ENCODE peak calls at places on chromosomes 12 and 14, in ten cellular contexts. I is body of pancreas; E is fibroblast of lung; H is H9; D is IMR-90; K is cardiac muscle cell; N is CD8-positive, alpha-beta T cell; Z is mammary epithelial cell; X is CD4-positive, alpha-beta T cell; F is A549. B is an unnamed sample.

GRCh38 chr14:85531594-85532391 is 1.8 kb downstream of the FLRT2 start:
- DNase-seq in I (peak; percentile 72), E (peak; percentile 73), H (peak; percentile 78), D (peak; percentile 80), K (peak; percentile 53), N (no peak), Z (peak; percentile 82), X (no peak), F (peak; percentile 79), B (peak; percentile 49)

GRCh38 chr12:108371801-108372344 is 32.8 kb upstream of the CMKLR1 start:
- DNase-seq in I (no peak), E (peak; percentile 84), H (no peak), D (peak; percentile 47), K (no peak), N (no peak), Z (no peak), X (no peak), F (no peak), B (no peak)

GRCh38 chr12:104410786-104411185 is 46.0 kb upstream of the CHST11 start:
- DNase-seq in I (no peak), E (peak; percentile 59), H (no peak), D (peak; percentile 10), K (no peak), N (no peak), Z (no peak), X (no peak), F (no peak), B (no peak)

GRCh38 chr12:114684870-114685273 is 897 bp upstream of the TBX3 start:
- DNase-seq in I (no peak), E (no peak), H (no peak), D (no peak), K (no peak), N (no peak), Z (no peak), X (no peak), F (no peak), B (no peak)

GRCh38 chr12:12964255-12964654 is 12.3 kb upstream of the GPRC5D start:
- DNase-seq in I (no peak), E (no peak), H (no peak), D (no peak), K (no peak), N (no peak), Z (no peak), X (no peak), F (no peak), B (no peak)

GRCh38 chr14:88496414-88496813 is 58.4 kb downstream of the PTPN21 start:
- DNase-seq in I (no peak), E (no peak), H (no peak), D (no peak), K (no peak), N (no peak), Z (no peak), X (no peak), F (no peak), B (no peak)

GRCh38 chr14:48792376-48793024 is 793.7 kb downstream of the RPS29 start:
- DNase-seq in I (no peak), E (peak; percentile 11), H (peak; percentile 33), D (peak; percentile 29), K (no peak), N (no peak), Z (no peak), X (no peak), F (no peak), B (no peak)

GRCh38 chr12:65608319-65608916 is 215.9 kb upstream of the HMGA2 start:
- DNase-seq in I (no peak), E (peak; percentile 74), H (no peak), D (peak; percentile 47), K (peak; percentile 22), N (no peak), Z (peak; percentile 77), X (no peak), F (no peak), B (no peak)

GRCh38 chr14:51681411-51681810 is 29.7 kb downstream of the FRMD6 start:
- DNase-seq in I (no peak), E (no peak), H (no peak), D (no peak), K (no peak), N (no peak), Z (no peak), X (no peak), F (no peak), B (no peak)

GRCh38 chr14:51677276-51677675 is 25.6 kb downstream of the FRMD6 start:
- DNase-seq in I (no peak), E (peak; percentile 84), H (no peak), D (peak; percentile 63), K (no peak), N (no peak), Z (no peak), X (no peak), F (no peak), B (no peak)

GRCh38 chr14:51682411-51682810 is 30.7 kb downstream of the FRMD6 start:
- DNase-seq in I (no peak), E (peak; percentile 51), H (no peak), D (peak; percentile 57), K (no peak), N (no peak), Z (no peak), X (no peak), F (no peak), B (no peak)

GRCh38 chr14:51677738-51678137 is 26.0 kb downstream of the FRMD6 start:
- DNase-seq in I (no peak), E (no peak), H (no peak), D (no peak), K (no peak), N (no peak), Z (no peak), X (no peak), F (no peak), B (no peak)

DNA sequence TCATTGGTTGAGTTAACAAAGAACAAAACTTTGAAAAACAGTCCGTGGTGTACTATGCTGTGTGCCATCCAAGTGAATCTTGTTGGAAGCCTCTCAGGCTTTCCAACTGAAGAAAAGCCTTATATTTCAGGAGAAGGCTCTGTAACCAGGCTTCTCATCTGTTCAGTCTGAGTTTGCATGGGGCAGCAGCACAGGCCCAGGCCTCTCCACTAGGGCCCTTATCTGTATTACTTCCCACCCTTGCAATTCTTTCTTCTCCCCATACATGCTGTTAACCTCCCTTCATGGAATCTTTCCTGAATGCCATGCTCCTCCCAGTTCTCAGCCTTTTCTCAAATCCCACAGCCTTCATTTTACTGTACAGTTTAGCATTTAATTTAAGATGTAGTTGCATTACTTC is 28.3 kb downstream of the FRMD6 start:
- DNase-seq in I (no peak), E (no peak), H (no peak), D (no peak), K (peak; percentile 49), N (no peak), Z (no peak), X (no peak), F (no peak), B (no peak)
- H3K27ac ChIP-seq in I (no peak overlapping the region), E (no peak overlapping the region), H (no peak overlapping the region), D (no peak overlapping the region), K (peak overlapping the region; percentile 61), N (no peak overlapping the region), Z (no peak overlapping the region), X (no peak overlapping the region), F (no peak overlapping the region), B (no peak overlapping the region)

DNA sequence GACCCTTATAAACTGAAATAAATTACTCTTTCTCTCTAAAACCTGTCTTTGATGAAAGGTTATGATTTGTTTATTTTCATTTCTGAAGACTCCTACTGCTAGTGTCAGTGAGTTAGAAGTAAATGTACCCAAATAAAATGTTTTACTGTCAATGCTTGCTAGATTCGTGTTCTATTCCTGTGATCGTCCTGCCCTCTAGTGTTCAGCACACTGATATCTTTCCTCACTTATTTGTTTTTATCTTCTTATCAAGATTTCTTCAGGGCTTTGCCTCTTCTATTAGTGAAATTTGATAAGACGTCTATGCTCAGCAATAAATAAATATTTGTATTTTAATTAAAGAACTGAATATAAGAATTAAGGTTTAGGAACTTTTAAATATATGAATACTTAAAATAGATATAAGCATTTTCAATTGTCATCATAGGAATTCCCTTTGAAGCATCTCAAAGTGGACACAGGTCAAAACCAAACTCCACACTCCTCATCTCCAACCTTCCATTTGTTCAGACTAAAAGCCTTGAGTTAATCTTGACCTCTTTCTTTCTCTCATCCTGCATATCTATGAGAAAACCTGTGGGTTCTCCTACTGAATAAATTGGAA is 75.8 kb downstream of the C12orf50 start:
- DNase-seq in I (no peak), E (peak; percentile 53), H (no peak), D (peak; percentile 71), K (peak; percentile 37), N (no peak), Z (peak; percentile 21), X (no peak), F (peak; percentile 72), B (no peak)
- TF ChIP-seq CTCF in I (peak; percentile 33), E (peak; percentile 67), H (peak; percentile 77), D (peak; percentile 86), K (peak; percentile 59), N (no peak), Z (peak; percentile 52), X (no peak), F (peak; percentile 91), B (peak; percentile 44)

GRCh38 chr14:61615743-61616523 is 79.4 kb upstream of the HIF1A start:
- DNase-seq in I (no peak), E (peak; percentile 73), H (no peak), D (no peak), K (no peak), N (no peak), Z (no peak), X (no peak), F (no peak), B (no peak)

GRCh38 chr14:61619494-61619893 is 75.8 kb upstream of the HIF1A start:
- DNase-seq in I (no peak), E (no peak), H (no peak), D (no peak), K (no peak), N (no peak), Z (no peak), X (no peak), F (no peak), B (no peak)

GRCh38 chr14:61618448-61618847 is 76.9 kb upstream of the HIF1A start:
- DNase-seq in I (no peak), E (no peak), H (no peak), D (no peak), K (no peak), N (no peak), Z (no peak), X (no peak), F (no peak), B (no peak)

GRCh38 chr14:61614693-61615092 is 80.6 kb upstream of the HIF1A start:
- DNase-seq in I (no peak), E (no peak), H (no peak), D (no peak), K (no peak), N (no peak), Z (no peak), X (no peak), F (no peak), B (no peak)

DNA sequence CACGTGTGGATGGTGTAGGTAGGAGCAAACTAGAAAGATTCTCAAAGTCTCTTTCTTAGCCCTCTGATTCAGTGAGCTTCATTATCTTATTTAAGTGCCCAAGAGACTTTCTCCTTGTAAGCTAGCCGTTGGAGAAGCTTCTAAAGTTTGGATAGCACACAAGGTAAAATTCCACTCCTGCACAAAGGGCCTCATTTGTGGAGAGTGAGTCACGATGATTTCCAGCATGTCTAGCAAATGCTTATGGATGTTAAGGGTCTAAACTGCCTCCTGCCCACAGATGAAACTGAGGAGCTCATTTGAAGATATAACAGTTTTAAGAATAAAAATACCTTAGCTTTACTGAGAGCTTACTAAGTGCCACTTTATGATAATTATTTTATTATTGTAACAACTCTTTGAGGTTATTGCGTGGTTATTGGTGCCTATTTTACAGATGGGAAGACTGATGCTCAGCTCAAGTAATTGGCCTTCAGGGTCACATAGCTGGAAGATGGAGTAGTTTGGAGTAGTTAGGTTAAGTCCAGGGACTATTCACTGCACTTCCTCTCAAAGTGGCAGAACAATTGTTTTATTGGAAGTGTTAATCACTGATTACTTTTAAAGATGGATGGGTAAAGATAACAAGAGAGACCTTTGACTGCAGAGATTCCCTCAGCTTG is 78.7 kb upstream of the HIF1A start:
- DNase-seq in I (no peak), E (peak; percentile 95), H (no peak), D (peak; percentile 89), K (no peak), N (no peak), Z (peak; percentile 63), X (no peak), F (no peak), B (no peak)
- H3K27ac ChIP-seq in I (peak overlapping the region; percentile 52), E (no peak overlapping the region), H (no peak overlapping the region), D (peak overlapping the region; percentile 96), K (no peak overlapping the region), N (no peak overlapping the region), Z (no peak overlapping the region), X (no peak overlapping the region), F (peak overlapping the region; percentile 73), B (no peak overlapping the region)

GRCh38 chr12:57153420-57153997 is 6.1 kb upstream of the LRP1-AS start:
- DNase-seq in I (no peak), E (no peak), H (no peak), D (no peak), K (no peak), N (no peak), Z (no peak), X (no peak), F (no peak), B (no peak)

GRCh38 chr12:57150400-57150799 is 3.0 kb upstream of the LRP1-AS start:
- DNase-seq in I (no peak), E (no peak), H (no peak), D (no peak), K (no peak), N (no peak), Z (no peak), X (no peak), F (no peak), B (no peak)

GRCh38 chr12:57152408-57153038 is 5.1 kb upstream of the LRP1-AS start:
- DNase-seq in I (no peak), E (peak; percentile 65), H (no peak), D (peak; percentile 54), K (no peak), N (no peak), Z (no peak), X (no peak), F (no peak), B (peak; percentile 32)

GRCh38 chr12:57154076-57154475 is 6.7 kb upstream of the LRP1-AS start:
- DNase-seq in I (no peak), E (no peak), H (no peak), D (no peak), K (no peak), N (no peak), Z (no peak), X (no peak), F (no peak), B (no peak)

DNA sequence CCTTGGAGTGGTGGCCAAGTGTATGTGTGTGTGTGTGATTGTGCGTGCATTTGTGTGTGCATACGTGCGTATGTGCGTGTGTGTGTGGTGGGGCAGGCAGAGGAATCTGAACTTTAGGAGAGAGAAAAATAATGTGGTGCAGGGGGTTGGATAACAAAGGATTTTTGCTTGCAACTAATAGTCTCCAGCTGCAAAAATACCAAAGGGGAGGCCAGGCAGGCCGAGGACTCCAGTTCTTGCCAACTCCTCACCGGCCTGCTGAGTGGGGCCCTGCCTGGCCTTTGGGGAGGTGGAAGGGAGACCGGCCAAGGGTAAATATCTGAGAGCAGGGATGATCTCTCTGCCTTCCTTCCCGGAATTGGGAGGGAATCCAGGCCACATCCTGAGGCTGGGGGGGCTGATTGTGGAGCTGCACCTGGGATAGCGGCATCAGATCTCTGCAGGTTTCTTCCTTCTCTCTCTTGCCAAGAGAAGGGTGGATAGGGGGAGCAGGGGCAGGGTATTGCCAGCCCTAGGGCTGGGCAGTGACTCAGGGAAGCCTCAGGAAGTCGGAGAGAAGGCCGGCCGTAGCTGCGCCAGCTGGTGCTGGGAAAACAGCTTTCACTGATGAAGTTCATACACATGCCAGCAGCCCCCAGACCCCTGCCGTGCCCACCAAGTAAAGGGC is 4.5 kb upstream of the LRP1-AS start:
- DNase-seq in I (no peak), E (peak; percentile 79), H (no peak), D (peak; percentile 74), K (no peak), N (no peak), Z (peak; percentile 63), X (no peak), F (no peak), B (no peak)
- TF ChIP-seq CTCF in I (no peak), E (no peak), H (no peak), D (no peak), K (no peak), N (no peak), Z (no peak), X (no peak), F (no peak), B (no peak)